ENCODE peak calls at places on chromosomes 2 and 18, in nine cellular contexts. One of them, this sample, is unnamed.

GRCh38 chr2:240225660-240226475 is 85.4 kb upstream of the OTOS start:
- DNase-seq in NCI-H1092: no peak
- DNase-seq in GM13977: no peak
- DNase-seq in GM04504: no peak
- DNase-seq in frontal cortex: no peak
- DNase-seq in breast epithelium: peak
- DNase-seq in stimulated activated CD4-positive, alpha-beta T cell treated with anti-CD3 and anti-CD28 coated beads, Interleukin-12 subunit alpha, Interleukin-12 subunit beta, amount 100 ng/mL, for 24 hours: no peak
- DNase-seq in stimulated activated CD8-positive, alpha-beta memory T cell treated with anti-CD3 and anti-CD28 coated beads, Interleukin-2, amount 100 ng/mL, for 1 hour: no peak
- DNase-seq in epithelial cell of prostate: no peak
- DNase-seq in this sample: no peak

GRCh38 chr2:191999101-191999836 is 152.4 kb upstream of the CAVIN2 start:
- DNase-seq in breast epithelium: no peak
- DNase-seq in stimulated activated CD4-positive, alpha-beta T cell treated with anti-CD3 and anti-CD28 coated beads, Interleukin-12 subunit alpha, Interleukin-12 subunit beta, amount 100 ng/mL, for 24 hours: no peak
- DNase-seq in frontal cortex: no peak
- DNase-seq in GM13977: no peak
- DNase-seq in epithelial cell of prostate: no peak
- DNase-seq in GM04504: no peak
- DNase-seq in stimulated activated CD8-positive, alpha-beta memory T cell treated with anti-CD3 and anti-CD28 coated beads, Interleukin-2, amount 100 ng/mL, for 1 hour: no peak
- DNase-seq in NCI-H1092: no peak
- DNase-seq in this sample: no peak

GRCh38 chr18:25289040-25289631 is 62.8 kb downstream of the ZNF521 start:
- DNase-seq in GM04504: peak
- DNase-seq in NCI-H1092: no peak
- DNase-seq in stimulated activated CD8-positive, alpha-beta memory T cell treated with anti-CD3 and anti-CD28 coated beads, Interleukin-2, amount 100 ng/mL, for 1 hour: no peak
- DNase-seq in stimulated activated CD4-positive, alpha-beta T cell treated with anti-CD3 and anti-CD28 coated beads, Interleukin-12 subunit alpha, Interleukin-12 subunit beta, amount 100 ng/mL, for 24 hours: no peak
- DNase-seq in epithelial cell of prostate: no peak
- DNase-seq in GM13977: no peak
- DNase-seq in frontal cortex: no peak
- DNase-seq in breast epithelium: no peak
- DNase-seq in this sample: no peak

GRCh38 chr2:240060977-240061591 is 7.8 kb upstream of the OR6B3 start:
- DNase-seq in GM04504: peak
- DNase-seq in NCI-H1092: peak
- DNase-seq in stimulated activated CD4-positive, alpha-beta T cell treated with anti-CD3 and anti-CD28 coated beads, Interleukin-12 subunit alpha, Interleukin-12 subunit beta, amount 100 ng/mL, for 24 hours: peak
- DNase-seq in breast epithelium: no peak
- DNase-seq in stimulated activated CD8-positive, alpha-beta memory T cell treated with anti-CD3 and anti-CD28 coated beads, Interleukin-2, amount 100 ng/mL, for 1 hour: no peak
- DNase-seq in GM13977: peak
- DNase-seq in epithelial cell of prostate: no peak
- DNase-seq in frontal cortex: no peak
- DNase-seq in this sample: peak

GRCh38 chr2:134261398-134262131 is 7.7 kb downstream of the MGAT5 start:
- DNase-seq in stimulated activated CD4-positive, alpha-beta T cell treated with anti-CD3 and anti-CD28 coated beads, Interleukin-12 subunit alpha, Interleukin-12 subunit beta, amount 100 ng/mL, for 24 hours: no peak
- DNase-seq in epithelial cell of prostate: no peak
- DNase-seq in NCI-H1092: no peak
- DNase-seq in GM04504: no peak
- DNase-seq in stimulated activated CD8-positive, alpha-beta memory T cell treated with anti-CD3 and anti-CD28 coated beads, Interleukin-2, amount 100 ng/mL, for 1 hour: no peak
- DNase-seq in GM13977: peak
- DNase-seq in frontal cortex: no peak
- DNase-seq in breast epithelium: no peak
- DNase-seq in this sample: no peak

GRCh38 chr2:96090527-96090926 is 25.8 kb downstream of the ADRA2B start:
- DNase-seq in frontal cortex: no peak
- DNase-seq in epithelial cell of prostate: no peak
- DNase-seq in stimulated activated CD8-positive, alpha-beta memory T cell treated with anti-CD3 and anti-CD28 coated beads, Interleukin-2, amount 100 ng/mL, for 1 hour: no peak
- DNase-seq in breast epithelium: no peak
- DNase-seq in GM04504: no peak
- DNase-seq in GM13977: no peak
- DNase-seq in NCI-H1092: no peak
- DNase-seq in stimulated activated CD4-positive, alpha-beta T cell treated with anti-CD3 and anti-CD28 coated beads, Interleukin-12 subunit alpha, Interleukin-12 subunit beta, amount 100 ng/mL, for 24 hours: no peak
- DNase-seq in this sample: no peak

GRCh38 chr2:44550571-44550970 is 188.8 kb downstream of the CAMKMT start:
- DNase-seq in GM04504: no peak
- DNase-seq in breast epithelium: no peak
- DNase-seq in GM13977: peak
- DNase-seq in NCI-H1092: no peak
- DNase-seq in stimulated activated CD8-positive, alpha-beta memory T cell treated with anti-CD3 and anti-CD28 coated beads, Interleukin-2, amount 100 ng/mL, for 1 hour: no peak
- DNase-seq in frontal cortex: no peak
- DNase-seq in epithelial cell of prostate: no peak
- DNase-seq in stimulated activated CD4-positive, alpha-beta T cell treated with anti-CD3 and anti-CD28 coated beads, Interleukin-12 subunit alpha, Interleukin-12 subunit beta, amount 100 ng/mL, for 24 hours: no peak
- DNase-seq in this sample: no peak

GRCh38 chr18:23584019-23584970 is 2.0 kb downstream of the NPC1 start:
- DNase-seq in epithelial cell of prostate: no peak
- DNase-seq in frontal cortex: no peak
- DNase-seq in stimulated activated CD8-positive, alpha-beta memory T cell treated with anti-CD3 and anti-CD28 coated beads, Interleukin-2, amount 100 ng/mL, for 1 hour: no peak
- DNase-seq in stimulated activated CD4-positive, alpha-beta T cell treated with anti-CD3 and anti-CD28 coated beads, Interleukin-12 subunit alpha, Interleukin-12 subunit beta, amount 100 ng/mL, for 24 hours: no peak
- DNase-seq in GM13977: no peak
- DNase-seq in breast epithelium: no peak
- DNase-seq in NCI-H1092: no peak
- DNase-seq in GM04504: no peak
- DNase-seq in this sample: no peak

GRCh38 chr18:22113144-22113813 is 56.1 kb upstream of the GATA6 start:
- DNase-seq in stimulated activated CD4-positive, alpha-beta T cell treated with anti-CD3 and anti-CD28 coated beads, Interleukin-12 subunit alpha, Interleukin-12 subunit beta, amount 100 ng/mL, for 24 hours: no peak
- DNase-seq in GM04504: no peak
- DNase-seq in stimulated activated CD8-positive, alpha-beta memory T cell treated with anti-CD3 and anti-CD28 coated beads, Interleukin-2, amount 100 ng/mL, for 1 hour: no peak
- DNase-seq in epithelial cell of prostate: no peak
- DNase-seq in frontal cortex: no peak
- DNase-seq in NCI-H1092: no peak
- DNase-seq in breast epithelium: no peak
- DNase-seq in GM13977: no peak
- DNase-seq in this sample: no peak

GRCh38 chr2:111617804-111618576 is 266.0 kb downstream of the ANAPC1 start:
- DNase-seq in stimulated activated CD8-positive, alpha-beta memory T cell treated with anti-CD3 and anti-CD28 coated beads, Interleukin-2, amount 100 ng/mL, for 1 hour: no peak
- DNase-seq in epithelial cell of prostate: no peak
- DNase-seq in GM13977: no peak
- DNase-seq in frontal cortex: no peak
- DNase-seq in GM04504: no peak
- DNase-seq in NCI-H1092: no peak
- DNase-seq in stimulated activated CD4-positive, alpha-beta T cell treated with anti-CD3 and anti-CD28 coated beads, Interleukin-12 subunit alpha, Interleukin-12 subunit beta, amount 100 ng/mL, for 24 hours: no peak
- DNase-seq in breast epithelium: peak
- DNase-seq in this sample: no peak

GRCh38 chr2:113105047-113105446 is 22.4 kb upstream of the IL1RN start:
- DNase-seq in GM13977: no peak
- DNase-seq in stimulated activated CD8-positive, alpha-beta memory T cell treated with anti-CD3 and anti-CD28 coated beads, Interleukin-2, amount 100 ng/mL, for 1 hour: no peak
- DNase-seq in epithelial cell of prostate: no peak
- DNase-seq in frontal cortex: no peak
- DNase-seq in NCI-H1092: no peak
- DNase-seq in stimulated activated CD4-positive, alpha-beta T cell treated with anti-CD3 and anti-CD28 coated beads, Interleukin-12 subunit alpha, Interleukin-12 subunit beta, amount 100 ng/mL, for 24 hours: peak
- DNase-seq in GM04504: no peak
- DNase-seq in breast epithelium: no peak
- DNase-seq in this sample: no peak

GRCh38 chr2:49687873-49688272 is 533.6 kb upstream of the FSHR start:
- DNase-seq in stimulated activated CD4-positive, alpha-beta T cell treated with anti-CD3 and anti-CD28 coated beads, Interleukin-12 subunit alpha, Interleukin-12 subunit beta, amount 100 ng/mL, for 24 hours: no peak
- DNase-seq in GM13977: no peak
- DNase-seq in stimulated activated CD8-positive, alpha-beta memory T cell treated with anti-CD3 and anti-CD28 coated beads, Interleukin-2, amount 100 ng/mL, for 1 hour: no peak
- DNase-seq in frontal cortex: no peak
- DNase-seq in epithelial cell of prostate: no peak
- DNase-seq in NCI-H1092: no peak
- DNase-seq in GM04504: no peak
- DNase-seq in breast epithelium: no peak
- DNase-seq in this sample: peak

GRCh38 chr2:84741182-84741822 is 139.6 kb downstream of the TRABD2A start:
- DNase-seq in NCI-H1092: no peak
- DNase-seq in GM13977: peak
- DNase-seq in stimulated activated CD4-positive, alpha-beta T cell treated with anti-CD3 and anti-CD28 coated beads, Interleukin-12 subunit alpha, Interleukin-12 subunit beta, amount 100 ng/mL, for 24 hours: peak
- DNase-seq in epithelial cell of prostate: peak
- DNase-seq in frontal cortex: no peak
- DNase-seq in stimulated activated CD8-positive, alpha-beta memory T cell treated with anti-CD3 and anti-CD28 coated beads, Interleukin-2, amount 100 ng/mL, for 1 hour: peak
- DNase-seq in GM04504: no peak
- DNase-seq in breast epithelium: no peak
- DNase-seq in this sample: peak

GRCh38 chr18:74645717-74646116 is 48.0 kb downstream of the ZNF407 start:
- DNase-seq in GM13977: no peak
- DNase-seq in frontal cortex: no peak
- DNase-seq in epithelial cell of prostate: no peak
- DNase-seq in stimulated activated CD8-positive, alpha-beta memory T cell treated with anti-CD3 and anti-CD28 coated beads, Interleukin-2, amount 100 ng/mL, for 1 hour: no peak
- DNase-seq in NCI-H1092: no peak
- DNase-seq in breast epithelium: no peak
- DNase-seq in GM04504: no peak
- DNase-seq in stimulated activated CD4-positive, alpha-beta T cell treated with anti-CD3 and anti-CD28 coated beads, Interleukin-12 subunit alpha, Interleukin-12 subunit beta, amount 100 ng/mL, for 24 hours: no peak
- DNase-seq in this sample: no peak

GRCh38 chr2:70089220-70089945 is 2.1 kb downstream of the PCBP1 start:
- DNase-seq in epithelial cell of prostate: no peak
- DNase-seq in GM13977: no peak
- DNase-seq in breast epithelium: peak
- DNase-seq in frontal cortex: no peak
- DNase-seq in NCI-H1092: no peak
- DNase-seq in stimulated activated CD4-positive, alpha-beta T cell treated with anti-CD3 and anti-CD28 coated beads, Interleukin-12 subunit alpha, Interleukin-12 subunit beta, amount 100 ng/mL, for 24 hours: peak
- DNase-seq in GM04504: no peak
- DNase-seq in stimulated activated CD8-positive, alpha-beta memory T cell treated with anti-CD3 and anti-CD28 coated beads, Interleukin-2, amount 100 ng/mL, for 1 hour: no peak
- DNase-seq in this sample: no peak

GRCh38 chr18:34115409-34116081 is 109.2 kb downstream of the NOL4 start:
- DNase-seq in stimulated activated CD8-positive, alpha-beta memory T cell treated with anti-CD3 and anti-CD28 coated beads, Interleukin-2, amount 100 ng/mL, for 1 hour: no peak
- DNase-seq in GM13977: no peak
- DNase-seq in breast epithelium: no peak
- DNase-seq in frontal cortex: no peak
- DNase-seq in NCI-H1092: no peak
- DNase-seq in stimulated activated CD4-positive, alpha-beta T cell treated with anti-CD3 and anti-CD28 coated beads, Interleukin-12 subunit alpha, Interleukin-12 subunit beta, amount 100 ng/mL, for 24 hours: no peak
- DNase-seq in epithelial cell of prostate: no peak
- DNase-seq in GM04504: no peak
- DNase-seq in this sample: no peak

GRCh38 chr18:42418121-42418520 is 463.1 kb downstream of the PIK3C3 start:
- DNase-seq in epithelial cell of prostate: no peak
- DNase-seq in stimulated activated CD8-positive, alpha-beta memory T cell treated with anti-CD3 and anti-CD28 coated beads, Interleukin-2, amount 100 ng/mL, for 1 hour: no peak
- DNase-seq in NCI-H1092: no peak
- DNase-seq in GM04504: no peak
- DNase-seq in breast epithelium: no peak
- DNase-seq in GM13977: no peak
- DNase-seq in stimulated activated CD4-positive, alpha-beta T cell treated with anti-CD3 and anti-CD28 coated beads, Interleukin-12 subunit alpha, Interleukin-12 subunit beta, amount 100 ng/mL, for 24 hours: no peak
- DNase-seq in frontal cortex: no peak
- DNase-seq in this sample: no peak

GRCh38 chr2:63849381-63850203 is 7.9 kb downstream of the UGP2 start:
- DNase-seq in NCI-H1092: no peak
- DNase-seq in epithelial cell of prostate: no peak
- DNase-seq in GM13977: no peak
- DNase-seq in stimulated activated CD4-positive, alpha-beta T cell treated with anti-CD3 and anti-CD28 coated beads, Interleukin-12 subunit alpha, Interleukin-12 subunit beta, amount 100 ng/mL, for 24 hours: no peak
- DNase-seq in frontal cortex: no peak
- DNase-seq in breast epithelium: no peak
- DNase-seq in GM04504: no peak
- DNase-seq in stimulated activated CD8-positive, alpha-beta memory T cell treated with anti-CD3 and anti-CD28 coated beads, Interleukin-2, amount 100 ng/mL, for 1 hour: no peak
- DNase-seq in this sample: peak

GRCh38 chr2:18123577-18123976 is 245.1 kb downstream of the KCNS3 start:
- DNase-seq in stimulated activated CD8-positive, alpha-beta memory T cell treated with anti-CD3 and anti-CD28 coated beads, Interleukin-2, amount 100 ng/mL, for 1 hour: no peak
- DNase-seq in GM04504: no peak
- DNase-seq in NCI-H1092: no peak
- DNase-seq in breast epithelium: no peak
- DNase-seq in GM13977: no peak
- DNase-seq in frontal cortex: no peak
- DNase-seq in stimulated activated CD4-positive, alpha-beta T cell treated with anti-CD3 and anti-CD28 coated beads, Interleukin-12 subunit alpha, Interleukin-12 subunit beta, amount 100 ng/mL, for 24 hours: no peak
- DNase-seq in epithelial cell of prostate: no peak
- DNase-seq in this sample: no peak